ENCODE peak calls at places on chromosomes 2 and 18, in seven cellular contexts. J is midbrain; D is HEK293T; E is AG09319; O is NCI-H774; K is stimulated activated CD4-positive, alpha-beta T cell treated with anti-CD3 and anti-CD28 coated beads, Interleukin-2, amount 100 ng/mL, for 48 hours; N is tibial nerve. X is an unnamed sample.
A peak's percentile ranks its signal among the peaks of the same experiment; 100 is the strongest.

GRCh38 chr2:10221976-10222870 is 80.5 kb upstream of the HPCAL1 start:
- DNase-seq in J (no peak), D (no peak), E (no peak), O (peak; percentile 9), K (no peak), N (no peak), X (no peak)

GRCh38 chr2:207546822-207547221 is 17.1 kb downstream of the CREB1 start:
- DNase-seq in J (no peak), D (no peak), E (peak; percentile 60), O (no peak), K (no peak), N (no peak), X (no peak)

GRCh38 chr2:63792523-63792922 is 49.2 kb upstream of the UGP2 start:
- DNase-seq in J (no peak), D (no peak), E (no peak), O (no peak), K (no peak), N (no peak), X (no peak)

GRCh38 chr18:58497845-58498244 is 131.0 kb downstream of the ALPK2 start:
- DNase-seq in J (no peak), D (no peak), E (no peak), O (no peak), K (no peak), N (no peak), X (no peak)

GRCh38 chr2:36618381-36618780 is 20.4 kb upstream of the FEZ2 start:
- DNase-seq in J (peak; percentile 7), D (peak; percentile 70), E (no peak), O (peak; percentile 4), K (no peak), N (no peak), X (no peak)

GRCh38 chr2:85699325-85699724 is 5.2 kb downstream of the GNLY start:
- DNase-seq in J (no peak), D (no peak), E (no peak), O (no peak), K (no peak), N (no peak), X (peak; percentile 1)

GRCh38 chr2:3547915-3548314 is 10.2 kb downstream of the RNASEH1 start:
- DNase-seq in J (no peak), D (no peak), E (no peak), O (no peak), K (no peak), N (no peak), X (no peak)

GRCh38 chr18:42931501-42931900 is 184.0 kb downstream of the RIT2 start:
- DNase-seq in J (no peak), D (no peak), E (no peak), O (no peak), K (no peak), N (no peak), X (no peak)